ENCODE peak calls at places on chromosomes 13 and 19, in seven cellular contexts. Y is activated naive CD8-positive, alpha-beta T cell treated with anti-CD3 and anti-CD28 coated beads, Interleukin-2, amount 50 U/mL, for 24 hours; R is GM23338; U is stimulated activated naive CD4-positive, alpha-beta T cell treated with Interleukin-2 at 50 U/mL for 16 hours; J is naive thymus-derived CD8-positive, alpha-beta T cell; P is T-helper 22 cell; I is NCI-H1092. C is an unnamed sample.

GRCh38 chr13:106533940-106534843 is 1.3 kb downstream of the EFNB2 start:
- DNase-seq in Y (peak), R (peak), U (no peak), J (peak), P (no peak), I (no peak), C (peak)

GRCh38 chr19:7469654-7470285 is 19.1 kb downstream of the PEX11G start:
- DNase-seq in Y (no peak), R (no peak), U (no peak), J (no peak), P (no peak), I (no peak), C (no peak)

GRCh38 chr19:1168877-1169791 is 4.9 kb downstream of the SBNO2 start:
- DNase-seq in Y (no peak), R (no peak), U (no peak), J (no peak), P (no peak), I (no peak), C (no peak)

GRCh38 chr13:71240906-71241305 is 626.1 kb downstream of the DACH1 start:
- DNase-seq in Y (no peak), R (peak), U (no peak), J (no peak), P (no peak), I (no peak), C (no peak)

GRCh38 chr13:98206946-98207345 is 29.9 kb upstream of the RNF113B start:
- DNase-seq in Y (no peak), R (no peak), U (no peak), J (no peak), P (no peak), I (no peak), C (no peak)

GRCh38 chr19:3098515-3099346 is 4.6 kb downstream of the GNA11 start:
- DNase-seq in Y (no peak), R (no peak), U (no peak), J (peak), P (no peak), I (no peak), C (no peak)

GRCh38 chr19:5785423-5785822 is 877 bp upstream of the PRR22 start:
- DNase-seq in Y (no peak), R (no peak), U (no peak), J (no peak), P (no peak), I (no peak), C (no peak)

GRCh38 chr13:74129500-74130144 is 4.6 kb downstream of the KLF12 start:
- DNase-seq in Y (peak), R (no peak), U (peak), J (peak), P (peak), I (no peak), C (no peak)

GRCh38 chr13:113049521-113049941 is 56.1 kb upstream of the F7 start:
- DNase-seq in Y (no peak), R (no peak), U (no peak), J (no peak), P (no peak), I (no peak), C (peak)

GRCh38 chr19:20334760-20335159 is 167.7 kb downstream of the ZNF486 start:
- DNase-seq in Y (no peak), R (no peak), U (no peak), J (no peak), P (no peak), I (no peak), C (no peak)